ENCODE peak calls at places on chromosomes 2 and 18, in seven cellular contexts. One of them, this sample, is unnamed. For H3K4me1, the result is how much of the 10 kb centered on the place peaks cover.

GRCh38 chr18:54962919-54963645 is 3.8 kb upstream of the CCDC68 start:
- DNase-seq in heart left ventricle: no peak
- DNase-seq in effector memory CD4-positive, alpha-beta T cell: no peak
- DNase-seq in CD8-positive, alpha-beta T cell: no peak
- DNase-seq in HCT116: no peak
- DNase-seq in esophagus squamous epithelium: no peak
- DNase-seq in heart right ventricle: no peak
- DNase-seq in this sample: no peak

GRCh38 chr2:165952600-165953210 is 871 bp downstream of the TTC21B start:
- DNase-seq in heart left ventricle: no peak
- DNase-seq in effector memory CD4-positive, alpha-beta T cell: no peak
- DNase-seq in CD8-positive, alpha-beta T cell: no peak
- DNase-seq in HCT116: no peak
- DNase-seq in esophagus squamous epithelium: no peak
- DNase-seq in heart right ventricle: no peak
- DNase-seq in this sample: peak

GRCh38 chr2:121626777-121627524 is 22.3 kb downstream of the CLASP1 start:
- DNase-seq in heart left ventricle: no peak
- DNase-seq in effector memory CD4-positive, alpha-beta T cell: no peak
- DNase-seq in CD8-positive, alpha-beta T cell: no peak
- DNase-seq in HCT116: no peak
- DNase-seq in esophagus squamous epithelium: no peak
- DNase-seq in heart right ventricle: no peak
- DNase-seq in this sample: no peak

GRCh38 chr18:54690198-54690597 is 99.2 kb downstream of the DYNAP start:
- DNase-seq in heart left ventricle: no peak
- DNase-seq in effector memory CD4-positive, alpha-beta T cell: no peak
- DNase-seq in CD8-positive, alpha-beta T cell: no peak
- DNase-seq in HCT116: no peak
- DNase-seq in esophagus squamous epithelium: no peak
- DNase-seq in heart right ventricle: no peak
- DNase-seq in this sample: no peak

GRCh38 chr2:204967199-204967995 is 422.1 kb downstream of the PARD3B start:
- DNase-seq in heart left ventricle: no peak
- DNase-seq in effector memory CD4-positive, alpha-beta T cell: peak
- DNase-seq in CD8-positive, alpha-beta T cell: peak
- DNase-seq in HCT116: no peak
- DNase-seq in esophagus squamous epithelium: no peak
- DNase-seq in heart right ventricle: no peak
- DNase-seq in this sample: peak

GRCh38 chr2:82913566-82913965 is 1545.5 kb downstream of the SUCLG1 start:
- DNase-seq in heart left ventricle: no peak
- DNase-seq in effector memory CD4-positive, alpha-beta T cell: no peak
- DNase-seq in CD8-positive, alpha-beta T cell: no peak
- DNase-seq in HCT116: no peak
- DNase-seq in esophagus squamous epithelium: no peak
- DNase-seq in heart right ventricle: no peak
- DNase-seq in this sample: no peak

GRCh38 chr2:38945372-38945771 is 55.7 kb downstream of the ARHGEF33 start:
- DNase-seq in heart left ventricle: no peak
- DNase-seq in effector memory CD4-positive, alpha-beta T cell: no peak
- DNase-seq in CD8-positive, alpha-beta T cell: no peak
- DNase-seq in HCT116: no peak
- DNase-seq in esophagus squamous epithelium: no peak
- DNase-seq in heart right ventricle: no peak
- DNase-seq in this sample: peak

GRCh38 chr2:147170932-147171331 is 673.9 kb upstream of the ACVR2A start:
- DNase-seq in heart left ventricle: no peak
- DNase-seq in effector memory CD4-positive, alpha-beta T cell: no peak
- DNase-seq in CD8-positive, alpha-beta T cell: no peak
- DNase-seq in HCT116: no peak
- DNase-seq in esophagus squamous epithelium: no peak
- DNase-seq in heart right ventricle: no peak
- DNase-seq in this sample: no peak

GRCh38 chr2:180707867-180708205 is 272.6 kb upstream of the UBE2E3 start:
- DNase-seq in heart left ventricle: no peak
- DNase-seq in effector memory CD4-positive, alpha-beta T cell: no peak
- DNase-seq in CD8-positive, alpha-beta T cell: no peak
- DNase-seq in HCT116: peak
- DNase-seq in esophagus squamous epithelium: no peak
- DNase-seq in heart right ventricle: no peak
- DNase-seq in this sample: peak

GRCh38 chr2:135473567-135473966 is 57.5 kb downstream of the ZRANB3 start:
- DNase-seq in heart left ventricle: no peak
- DNase-seq in effector memory CD4-positive, alpha-beta T cell: no peak
- DNase-seq in CD8-positive, alpha-beta T cell: peak
- DNase-seq in HCT116: no peak
- DNase-seq in esophagus squamous epithelium: no peak
- DNase-seq in heart right ventricle: no peak
- DNase-seq in this sample: peak

GRCh38 chr2:32357545-32358482 is 991 bp downstream of the BIRC6 start:
- DNase-seq in heart left ventricle: peak
- DNase-seq in effector memory CD4-positive, alpha-beta T cell: peak
- DNase-seq in CD8-positive, alpha-beta T cell: peak
- DNase-seq in HCT116: peak
- DNase-seq in esophagus squamous epithelium: no peak
- DNase-seq in heart right ventricle: peak
- DNase-seq in this sample: peak

GRCh38 chr2:25042321-25043240 is 705 bp downstream of the EFR3B start:
- DNase-seq in heart left ventricle: peak
- DNase-seq in effector memory CD4-positive, alpha-beta T cell: no peak
- DNase-seq in CD8-positive, alpha-beta T cell: no peak
- DNase-seq in HCT116: no peak
- DNase-seq in esophagus squamous epithelium: no peak
- DNase-seq in heart right ventricle: peak
- DNase-seq in this sample: peak

GRCh38 chr18:26405190-26405781 is 143.1 kb downstream of the KCTD1 start:
- DNase-seq in heart left ventricle: peak
- DNase-seq in effector memory CD4-positive, alpha-beta T cell: no peak
- DNase-seq in CD8-positive, alpha-beta T cell: no peak
- DNase-seq in HCT116: peak
- DNase-seq in esophagus squamous epithelium: no peak
- DNase-seq in heart right ventricle: peak
- DNase-seq in this sample: peak

GRCh38 chr2:191910518-191910917 is 63.6 kb upstream of the CAVIN2 start:
- DNase-seq in heart left ventricle: no peak
- DNase-seq in effector memory CD4-positive, alpha-beta T cell: no peak
- DNase-seq in CD8-positive, alpha-beta T cell: no peak
- DNase-seq in HCT116: no peak
- DNase-seq in esophagus squamous epithelium: no peak
- DNase-seq in heart right ventricle: no peak
- DNase-seq in this sample: no peak

GRCh38 chr2:94725543-94725942 is 145.7 kb upstream of the TEKT4 start:
- DNase-seq in heart left ventricle: no peak
- DNase-seq in effector memory CD4-positive, alpha-beta T cell: no peak
- DNase-seq in CD8-positive, alpha-beta T cell: no peak
- DNase-seq in HCT116: no peak
- DNase-seq in esophagus squamous epithelium: no peak
- DNase-seq in heart right ventricle: no peak
- DNase-seq in this sample: no peak

GRCh38 chr2:58686757-58687156 is 445.6 kb upstream of the FANCL start:
- DNase-seq in heart left ventricle: no peak
- DNase-seq in effector memory CD4-positive, alpha-beta T cell: no peak
- DNase-seq in CD8-positive, alpha-beta T cell: no peak
- DNase-seq in HCT116: no peak
- DNase-seq in esophagus squamous epithelium: no peak
- DNase-seq in heart right ventricle: no peak
- DNase-seq in this sample: no peak
- H3K27ac ChIP-seq in heart left ventricle: no peak
- H3K27ac ChIP-seq in effector memory CD4-positive, alpha-beta T cell: no peak
- H3K27ac ChIP-seq in CD8-positive, alpha-beta T cell: no peak
- H3K27ac ChIP-seq in HCT116: no peak
- H3K27ac ChIP-seq in esophagus squamous epithelium: no peak
- H3K27ac ChIP-seq in heart right ventricle: no peak
- H3K27ac ChIP-seq in this sample: no peak

DNA sequence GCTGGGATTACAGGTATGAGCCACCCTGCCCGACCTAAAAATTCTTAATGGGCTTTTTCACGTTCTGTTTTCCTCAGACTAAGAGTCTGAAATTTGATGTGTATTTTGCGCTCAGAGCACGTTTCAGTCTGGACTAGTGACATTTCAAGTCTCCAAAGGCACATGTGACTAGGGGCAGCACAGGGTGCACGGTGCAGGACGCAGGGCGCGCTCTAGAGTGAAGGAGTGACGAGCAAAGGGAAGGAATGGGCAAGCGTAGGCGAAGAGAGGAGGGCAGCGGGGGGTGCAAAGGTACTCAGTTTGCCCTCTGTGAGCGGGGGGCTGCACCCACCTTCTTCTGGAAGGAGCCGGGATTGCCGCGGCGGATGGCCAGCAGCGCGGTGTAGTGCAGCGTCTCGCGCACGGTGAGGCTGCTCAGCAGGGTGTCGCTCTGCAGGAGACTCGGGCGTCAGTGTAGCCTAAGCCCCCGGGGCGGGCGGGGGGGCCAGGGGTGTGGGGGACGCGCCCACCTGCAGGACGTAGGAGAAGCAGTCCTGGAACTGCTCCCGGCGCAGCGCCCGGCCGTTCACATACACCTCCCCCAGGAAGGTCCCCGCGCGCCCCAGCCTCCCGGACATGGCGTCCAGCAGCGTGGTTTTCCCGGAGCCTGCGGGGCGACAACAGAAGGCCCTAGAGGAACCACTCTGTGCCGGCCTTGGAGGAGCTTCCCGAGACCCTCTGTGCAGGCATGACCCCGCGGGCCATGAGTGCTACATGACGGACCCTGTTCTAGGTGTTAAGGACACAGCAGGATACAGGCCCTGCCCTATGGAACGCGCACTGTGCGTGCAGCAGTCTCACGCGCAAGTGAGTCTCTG is 7.0 kb downstream of the ABCG5 start:
- DNase-seq in heart left ventricle: no peak
- DNase-seq in effector memory CD4-positive, alpha-beta T cell: no peak
- DNase-seq in CD8-positive, alpha-beta T cell: no peak
- DNase-seq in HCT116: no peak
- DNase-seq in esophagus squamous epithelium: no peak
- DNase-seq in heart right ventricle: no peak
- DNase-seq in this sample: no peak
- H3K4me3 ChIP-seq in heart left ventricle: peak
- H3K4me3 ChIP-seq in effector memory CD4-positive, alpha-beta T cell: no peak
- H3K4me3 ChIP-seq in CD8-positive, alpha-beta T cell: no peak
- H3K4me3 ChIP-seq in HCT116: no peak
- H3K4me3 ChIP-seq in esophagus squamous epithelium: peak
- H3K4me3 ChIP-seq in heart right ventricle: peak
- H3K4me3 ChIP-seq in this sample: no peak

DNA sequence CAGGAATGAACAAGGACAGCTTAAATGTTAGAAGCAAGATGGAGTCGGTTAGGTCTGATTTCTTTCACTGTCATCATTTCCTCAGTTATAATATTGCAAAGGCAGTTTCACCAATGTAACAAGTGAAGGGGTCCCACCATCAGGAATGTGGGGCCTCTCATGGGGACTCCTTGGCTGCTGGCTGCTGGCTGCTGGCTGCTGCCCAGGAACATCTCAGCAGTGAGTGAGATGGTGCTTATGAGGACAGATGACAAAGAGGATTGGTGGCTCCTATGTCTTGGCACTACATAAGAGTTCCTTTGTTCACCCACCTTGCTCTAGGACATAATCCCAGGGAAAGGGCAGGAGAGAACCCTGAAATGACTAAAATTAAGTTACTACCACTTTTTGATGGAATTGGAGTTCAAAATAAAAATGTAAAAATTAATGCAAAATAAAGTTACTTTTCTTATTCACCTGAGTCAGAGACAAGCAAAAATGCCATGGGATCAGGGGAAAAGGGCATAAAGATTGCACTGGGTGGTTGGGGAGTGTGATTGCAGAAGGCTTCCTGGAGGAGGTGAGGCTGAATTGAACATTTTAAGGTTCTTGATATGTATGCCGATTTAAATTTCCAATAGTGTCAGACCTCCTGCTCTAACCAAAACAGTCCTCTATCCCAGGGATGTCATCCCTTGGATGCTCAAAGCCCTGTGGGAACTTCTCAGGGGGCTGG is 23.4 kb downstream of the TMEM177 start:
- DNase-seq in heart left ventricle: no peak
- DNase-seq in effector memory CD4-positive, alpha-beta T cell: no peak
- DNase-seq in CD8-positive, alpha-beta T cell: no peak
- DNase-seq in HCT116: no peak
- DNase-seq in esophagus squamous epithelium: no peak
- DNase-seq in heart right ventricle: no peak
- DNase-seq in this sample: no peak
- H3K4me1 ChIP-seq in heart left ventricle: under half
- H3K4me1 ChIP-seq in effector memory CD4-positive, alpha-beta T cell: under half
- H3K4me1 ChIP-seq in CD8-positive, alpha-beta T cell: under half
- H3K4me1 ChIP-seq in HCT116: under half
- H3K4me1 ChIP-seq in esophagus squamous epithelium: under half
- H3K4me1 ChIP-seq in heart right ventricle: under half
- H3K4me1 ChIP-seq in this sample: under half

DNA sequence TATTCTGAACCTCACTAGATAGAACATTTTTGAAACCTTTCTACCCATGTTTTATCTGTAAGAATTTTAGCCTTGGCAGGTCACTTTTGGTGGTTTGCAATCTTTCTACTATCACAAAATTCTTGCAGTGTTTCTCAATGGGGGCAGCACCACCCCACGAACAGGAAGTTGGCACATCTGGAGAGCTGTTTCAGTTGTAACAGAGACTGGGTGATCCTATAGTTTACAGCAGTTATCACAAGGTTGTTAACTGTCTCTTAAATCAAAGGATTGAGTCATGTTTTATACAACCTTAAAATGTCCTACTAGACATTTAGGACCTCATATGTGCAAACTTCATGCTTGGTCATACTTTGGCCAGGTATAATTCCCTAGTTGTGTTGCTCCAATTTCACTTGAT is 829.2 kb downstream of the ERBB4 start:
- DNase-seq in heart left ventricle: no peak
- DNase-seq in effector memory CD4-positive, alpha-beta T cell: no peak
- DNase-seq in CD8-positive, alpha-beta T cell: no peak
- DNase-seq in HCT116: no peak
- DNase-seq in esophagus squamous epithelium: no peak
- DNase-seq in heart right ventricle: no peak
- DNase-seq in this sample: no peak
- H3K27ac ChIP-seq in heart left ventricle: no peak
- H3K27ac ChIP-seq in effector memory CD4-positive, alpha-beta T cell: no peak
- H3K27ac ChIP-seq in CD8-positive, alpha-beta T cell: no peak
- H3K27ac ChIP-seq in HCT116: no peak
- H3K27ac ChIP-seq in esophagus squamous epithelium: no peak
- H3K27ac ChIP-seq in heart right ventricle: no peak
- H3K27ac ChIP-seq in this sample: no peak

GRCh38 chr18:58258707-58259342 is 214.8 kb downstream of the NEDD4L start:
- DNase-seq in heart left ventricle: no peak
- DNase-seq in effector memory CD4-positive, alpha-beta T cell: no peak
- DNase-seq in CD8-positive, alpha-beta T cell: no peak
- DNase-seq in HCT116: no peak
- DNase-seq in esophagus squamous epithelium: no peak
- DNase-seq in heart right ventricle: no peak
- DNase-seq in this sample: peak
- H3K4me3 ChIP-seq in heart left ventricle: peak
- H3K4me3 ChIP-seq in effector memory CD4-positive, alpha-beta T cell: no peak
- H3K4me3 ChIP-seq in CD8-positive, alpha-beta T cell: no peak
- H3K4me3 ChIP-seq in HCT116: no peak
- H3K4me3 ChIP-seq in esophagus squamous epithelium: no peak
- H3K4me3 ChIP-seq in heart right ventricle: peak
- H3K4me3 ChIP-seq in this sample: peak

GRCh38 chr2:9261231-9261883 is 54.7 kb downstream of the ASAP2 start:
- DNase-seq in heart left ventricle: peak
- DNase-seq in effector memory CD4-positive, alpha-beta T cell: no peak
- DNase-seq in CD8-positive, alpha-beta T cell: no peak
- DNase-seq in HCT116: no peak
- DNase-seq in esophagus squamous epithelium: no peak
- DNase-seq in heart right ventricle: no peak
- DNase-seq in this sample: no peak
- H3K4me1 ChIP-seq in heart left ventricle: half or more
- H3K4me1 ChIP-seq in effector memory CD4-positive, alpha-beta T cell: under half
- H3K4me1 ChIP-seq in CD8-positive, alpha-beta T cell: under half
- H3K4me1 ChIP-seq in HCT116: under half
- H3K4me1 ChIP-seq in esophagus squamous epithelium: under half
- H3K4me1 ChIP-seq in heart right ventricle: half or more
- H3K4me1 ChIP-seq in this sample: under half

This sample was measured in SJCRH30.